ENCODE peak calls at places on chromosomes 3 and 15, in five cellular contexts. J is NB4, C is A549, P is adrenal gland, Z is uterus. K is an unnamed sample.

GRCh38 chr3:62888180-62888579 is 13.0 kb upstream of the CADPS start:
- DNase-seq in J (no peak), C (no peak), P (no peak), Z (no peak), K (no peak)

GRCh38 chr3:172537521-172538158 is 14.4 kb upstream of the TNFSF10 start:
- DNase-seq in J (no peak), C (no peak), P (no peak), Z (no peak), K (no peak)

GRCh38 chr3:53162672-53163458 is 1.9 kb downstream of the PRKCD start:
- DNase-seq in J (peak), C (no peak), P (peak), Z (no peak), K (no peak)

GRCh38 chr3:45182915-45183881 is 37.0 kb upstream of the CDCP1 start:
- DNase-seq in J (peak), C (peak), P (peak), Z (no peak), K (peak)

GRCh38 chr3:194518652-194519051 is 31.9 kb upstream of the ATP13A3 start:
- DNase-seq in J (no peak), C (no peak), P (no peak), Z (no peak), K (no peak)

GRCh38 chr15:62896380-62896866 is 146.1 kb upstream of the TPM1 start:
- DNase-seq in J (no peak), C (peak), P (no peak), Z (no peak), K (no peak)

GRCh38 chr3:15290731-15291130 is 41.7 kb downstream of the SH3BP5 start:
- DNase-seq in J (no peak), C (no peak), P (no peak), Z (no peak), K (no peak)

GRCh38 chr3:19104459-19104858 is 43.9 kb upstream of the KCNH8 start:
- DNase-seq in J (no peak), C (no peak), P (no peak), Z (no peak), K (no peak)

GRCh38 chr15:72229076-72229946 is 1.7 kb downstream of the PKM start:
- DNase-seq in J (peak), C (no peak), P (no peak), Z (peak), K (no peak)

GRCh38 chr3:71163216-71163918 is 420.2 kb downstream of the FOXP1 start:
- DNase-seq in J (no peak), C (no peak), P (no peak), Z (no peak), K (no peak)

GRCh38 chr3:146532406-146532805 is 12.0 kb downstream of the PLSCR1 start:
- DNase-seq in J (no peak), C (no peak), P (no peak), Z (no peak), K (no peak)

GRCh38 chr15:53978248-53978906 is at the start of gene UNC13C:
- DNase-seq in J (no peak), C (peak), P (peak), Z (no peak), K (no peak)

GRCh38 chr3:123741058-123741511 is 143.0 kb downstream of the MYLK start:
- DNase-seq in J (no peak), C (no peak), P (no peak), Z (no peak), K (no peak)

GRCh38 chr15:93470042-93470441 is 381.0 kb upstream of the RGMA start:
- DNase-seq in J (no peak), C (no peak), P (no peak), Z (no peak), K (no peak)

GRCh38 chr3:173838644-173839043 is 441.1 kb downstream of the NLGN1 start:
- DNase-seq in J (no peak), C (no peak), P (no peak), Z (no peak), K (no peak)

GRCh38 chr15:66620744-66621344 is 55.0 kb upstream of the LCTL start:
- DNase-seq in J (no peak), C (no peak), P (no peak), Z (no peak), K (peak)

GRCh38 chr3:120678331-120678845 is 3.7 kb downstream of the HGD start:
- DNase-seq in J (peak), C (peak), P (peak), Z (no peak), K (peak)

GRCh38 chr15:31438601-31439265 is 112.1 kb downstream of the KLF13 start:
- DNase-seq in J (no peak), C (no peak), P (no peak), Z (no peak), K (no peak)

GRCh38 chr3:187954486-187955075 is 199.4 kb upstream of the LPP start:
- DNase-seq in J (no peak), C (peak), P (no peak), Z (no peak), K (no peak)

GRCh38 chr3:197041875-197042488 is 12.4 kb upstream of the MELTF start:
- DNase-seq in J (no peak), C (no peak), P (no peak), Z (no peak), K (no peak)

GRCh38 chr15:34709866-34710265 is 44.9 kb downstream of the GJD2 start:
- DNase-seq in J (no peak), C (peak), P (no peak), Z (no peak), K (no peak)

GRCh38 chr15:33963831-33964664 is 4.2 kb upstream of the CHRM5 start:
- DNase-seq in J (peak), C (peak), P (no peak), Z (no peak), K (peak)

GRCh38 chr15:92772626-92773244 is 117.2 kb upstream of the FAM174B start:
- DNase-seq in J (no peak), C (no peak), P (no peak), Z (no peak), K (no peak)

GRCh38 chr3:158458464-158458863 is 112.5 kb upstream of the MLF1 start:
- DNase-seq in J (no peak), C (no peak), P (no peak), Z (no peak), K (no peak)

GRCh38 chr15:50562735-50563640 is 16.5 kb upstream of the USP50 start:
- DNase-seq in J (peak), C (no peak), P (no peak), Z (no peak), K (no peak)

DNA sequence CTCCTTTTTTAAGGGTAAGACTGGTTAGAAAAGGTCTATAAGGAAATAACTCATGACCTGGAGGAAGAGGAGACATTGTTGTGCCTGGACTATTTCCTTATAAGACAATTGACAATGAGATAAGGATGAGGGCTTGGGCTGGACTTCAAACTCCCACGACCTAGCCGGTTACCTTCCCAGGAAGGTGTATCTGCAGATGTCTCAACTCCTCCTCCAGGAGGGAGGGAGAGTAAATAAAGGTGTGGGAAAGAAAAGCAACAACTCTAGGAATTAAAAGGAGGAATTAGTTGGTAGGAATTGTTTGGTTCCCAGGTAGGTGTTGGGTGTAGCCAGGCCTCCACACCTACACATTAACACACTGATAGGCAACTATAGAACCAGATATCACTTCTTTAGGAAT is 97.8 kb upstream of the TBL1XR1 start:
- DNase-seq in J (no peak), C (no peak), P (no peak), Z (no peak), K (no peak)
- TF ChIP-seq POLR2A in J (no peak), C (no peak), P (no peak), Z (no peak), K (no peak)

DNA sequence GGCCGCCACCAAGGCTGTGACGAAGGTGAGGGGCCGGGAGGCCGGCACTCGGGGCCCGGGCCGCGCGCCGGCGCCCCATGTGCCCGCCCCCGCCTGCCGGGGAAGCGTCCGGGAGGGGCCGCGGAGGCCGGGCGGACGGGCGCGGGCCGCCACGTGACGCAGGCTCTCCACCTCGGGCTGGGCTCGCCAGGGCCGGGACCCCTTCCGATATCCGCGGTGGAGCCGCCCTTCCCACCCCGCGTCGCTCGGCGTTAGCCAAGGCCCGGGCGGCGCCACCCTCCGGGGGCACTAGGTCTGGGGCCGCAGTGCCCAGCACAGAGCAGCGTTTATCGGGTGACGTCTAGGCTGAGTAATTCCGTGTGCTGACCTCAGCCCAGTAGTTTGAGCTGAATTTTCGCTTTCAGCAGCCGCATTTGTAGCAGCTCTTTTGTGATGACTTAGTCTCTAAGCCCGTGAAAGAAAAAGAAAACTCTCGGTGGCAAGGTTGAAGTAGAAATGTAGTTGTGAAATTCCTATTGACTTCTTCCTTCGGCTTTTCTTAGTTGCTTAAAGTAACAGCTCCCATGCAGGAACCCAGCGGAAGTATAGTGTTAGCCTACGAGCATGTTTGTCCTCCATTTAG is 885 bp downstream of the CDV3 start:
- DNase-seq in J (peak), C (no peak), P (peak), Z (peak), K (no peak)
- TF ChIP-seq POLR2A in J (no peak), C (no peak), P (peak), Z (peak), K (peak)

DNA sequence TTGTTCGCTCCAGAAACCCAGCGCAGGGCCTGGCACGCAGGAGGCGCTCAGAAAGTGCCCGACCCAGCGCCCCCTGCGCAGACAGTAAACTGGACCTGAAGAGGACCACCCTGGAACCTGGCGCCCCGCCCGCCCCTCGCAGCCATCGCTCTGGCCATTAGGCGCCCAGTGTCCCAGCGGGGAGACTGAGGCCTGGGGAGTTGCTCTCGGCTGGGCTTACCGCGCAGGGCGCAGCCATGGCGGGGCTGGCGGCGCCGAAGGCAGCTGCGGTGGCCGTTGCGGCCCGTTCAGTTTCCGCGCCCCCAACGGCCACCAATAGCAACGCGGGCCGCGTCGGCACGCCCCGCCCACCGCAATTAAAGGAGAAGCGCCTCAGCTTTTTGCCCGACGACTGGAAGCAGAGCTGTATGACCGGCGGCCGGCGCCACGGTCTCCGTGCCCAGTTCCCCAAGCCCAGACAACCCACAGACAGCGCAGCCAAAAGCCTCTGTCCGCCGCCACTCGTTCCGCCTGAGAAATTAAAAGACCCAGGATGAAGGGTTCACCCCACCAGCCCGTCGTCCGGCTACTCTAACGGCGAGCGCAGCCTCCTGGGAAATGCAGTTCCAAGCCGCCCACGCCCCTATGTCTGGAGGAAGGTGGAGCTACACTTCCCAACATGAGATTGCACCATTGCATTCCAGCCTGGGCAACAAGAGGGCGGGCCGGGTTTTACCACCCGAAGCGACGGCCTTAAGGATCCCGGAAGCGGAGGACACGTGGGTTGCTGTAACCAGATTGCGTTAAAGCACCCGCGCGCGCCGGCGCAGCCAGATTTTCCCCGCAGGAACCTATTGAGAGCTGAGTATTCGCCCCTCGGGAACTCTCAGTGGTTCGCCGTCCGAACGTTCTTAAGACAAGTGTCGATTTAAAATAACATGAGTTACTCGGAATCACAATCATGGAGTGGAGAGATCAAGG is at the start of gene POC1A:
- DNase-seq in J (peak), C (peak), P (peak), Z (peak), K (peak)
- TF ChIP-seq POLR2A in J (peak), C (peak), P (peak), Z (no peak), K (peak)

GRCh38 chr3:152388631-152389030 is 119.9 kb downstream of the MBNL1 start:
- DNase-seq in J (no peak), C (no peak), P (no peak), Z (no peak), K (no peak)

GRCh38 chr3:152389316-152389934 is 120.7 kb downstream of the MBNL1 start:
- DNase-seq in J (no peak), C (no peak), P (no peak), Z (no peak), K (no peak)

GRCh38 chr3:152391671-152392070 is 122.9 kb downstream of the MBNL1 start:
- DNase-seq in J (no peak), C (no peak), P (no peak), Z (no peak), K (no peak)

GRCh38 chr3:152392474-152392873 is 123.7 kb downstream of the MBNL1 start:
- DNase-seq in J (no peak), C (no peak), P (no peak), Z (no peak), K (no peak)

GRCh38 chr3:152390647-152391046 is 121.9 kb downstream of the MBNL1 start:
- DNase-seq in J (no peak), C (no peak), P (no peak), Z (no peak), K (no peak)
- TF ChIP-seq POLR2A in J (no peak), C (no peak), P (no peak), Z (no peak), K (no peak)

GRCh38 chr15:70474682-70475438 is 288.5 kb downstream of the UACA start:
- DNase-seq in J (peak), C (peak), P (no peak), Z (peak), K (no peak)
- TF ChIP-seq POLR2A in J (no peak), C (no peak), P (no peak), Z (no peak), K (no peak)

GRCh38 chr3:46976326-46977190 is at the start of gene CCDC12:
- DNase-seq in J (peak), C (peak), P (peak), Z (peak), K (peak)
- TF ChIP-seq POLR2A in J (peak), C (peak), P (peak), Z (peak), K (peak)

DNA sequence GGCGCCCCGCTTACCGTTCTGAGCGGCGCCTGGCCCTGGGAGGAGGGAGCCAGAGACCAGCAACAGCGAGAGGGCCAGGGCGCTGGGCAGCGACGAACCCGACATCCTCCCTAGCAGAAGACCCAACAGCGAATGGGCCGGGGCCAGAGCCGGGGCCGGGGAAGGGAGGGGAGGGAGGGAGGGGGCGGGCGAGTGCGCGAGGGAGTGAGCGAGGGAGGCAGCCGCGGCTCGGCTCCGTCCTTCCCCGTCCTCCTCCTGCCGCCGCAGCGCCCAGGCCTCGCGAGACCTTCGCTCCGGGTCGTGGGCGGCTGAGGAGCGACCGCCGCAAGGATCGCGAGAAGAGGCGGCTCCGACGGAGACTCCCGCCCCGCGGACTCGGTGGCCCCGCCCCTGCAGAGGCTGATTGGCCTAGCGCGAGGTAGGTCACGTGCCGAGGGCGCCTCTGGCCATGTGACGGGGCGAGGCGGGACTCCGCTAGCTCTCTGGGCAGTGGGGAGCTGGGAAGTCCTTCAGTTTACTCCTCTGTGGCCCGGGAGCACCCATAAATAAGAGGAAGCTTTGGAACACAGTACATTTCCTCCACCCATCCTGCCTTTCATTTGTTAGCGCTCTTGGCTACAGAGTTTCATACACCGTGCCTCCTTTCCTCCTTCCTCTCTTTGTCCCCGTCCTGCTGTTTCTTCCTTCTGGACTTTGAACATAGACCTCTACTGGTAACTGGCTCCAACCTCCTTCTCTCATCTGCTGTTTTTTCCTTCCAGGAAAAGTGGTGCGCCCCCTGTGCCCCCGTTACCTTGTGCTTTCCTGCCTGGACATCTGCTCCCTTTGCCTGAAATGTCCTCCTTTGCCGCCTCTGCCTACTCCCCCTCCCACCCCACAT is at the start of gene NPTN:
- DNase-seq in J (peak), C (peak), P (peak), Z (peak), K (peak)
- TF ChIP-seq POLR2A in J (peak), C (peak), P (peak), Z (peak), K (peak)

GRCh38 chr3:13539285-13539625 is 9.7 kb upstream of the FBLN2 start:
- DNase-seq in J (no peak), C (no peak), P (no peak), Z (no peak), K (no peak)
- TF ChIP-seq POLR2A in J (no peak), C (no peak), P (no peak), Z (no peak), K (no peak)

DNA sequence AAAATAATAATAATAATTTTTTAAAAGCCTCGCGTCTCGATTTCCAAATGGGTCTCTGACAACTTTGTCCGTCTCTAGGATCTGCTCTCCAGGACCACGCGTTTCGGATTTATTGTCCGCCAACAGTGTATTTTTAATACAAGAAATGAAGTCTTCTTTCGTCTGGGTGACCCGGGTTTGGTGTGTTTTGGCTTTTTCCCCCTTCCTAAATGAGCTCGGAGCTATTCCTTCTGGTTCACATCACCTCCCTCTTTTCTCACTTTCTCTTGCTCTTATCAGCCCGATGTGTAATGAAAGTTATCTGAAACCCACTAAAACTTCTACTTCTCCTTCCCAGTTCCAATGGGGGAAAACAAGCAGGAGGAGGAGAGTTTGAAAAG is 516.7 kb downstream of the MECOM start:
- DNase-seq in J (no peak), C (peak), P (no peak), Z (no peak), K (no peak)
- TF ChIP-seq POLR2A in J (no peak), C (no peak), P (no peak), Z (no peak), K (no peak)

DNA sequence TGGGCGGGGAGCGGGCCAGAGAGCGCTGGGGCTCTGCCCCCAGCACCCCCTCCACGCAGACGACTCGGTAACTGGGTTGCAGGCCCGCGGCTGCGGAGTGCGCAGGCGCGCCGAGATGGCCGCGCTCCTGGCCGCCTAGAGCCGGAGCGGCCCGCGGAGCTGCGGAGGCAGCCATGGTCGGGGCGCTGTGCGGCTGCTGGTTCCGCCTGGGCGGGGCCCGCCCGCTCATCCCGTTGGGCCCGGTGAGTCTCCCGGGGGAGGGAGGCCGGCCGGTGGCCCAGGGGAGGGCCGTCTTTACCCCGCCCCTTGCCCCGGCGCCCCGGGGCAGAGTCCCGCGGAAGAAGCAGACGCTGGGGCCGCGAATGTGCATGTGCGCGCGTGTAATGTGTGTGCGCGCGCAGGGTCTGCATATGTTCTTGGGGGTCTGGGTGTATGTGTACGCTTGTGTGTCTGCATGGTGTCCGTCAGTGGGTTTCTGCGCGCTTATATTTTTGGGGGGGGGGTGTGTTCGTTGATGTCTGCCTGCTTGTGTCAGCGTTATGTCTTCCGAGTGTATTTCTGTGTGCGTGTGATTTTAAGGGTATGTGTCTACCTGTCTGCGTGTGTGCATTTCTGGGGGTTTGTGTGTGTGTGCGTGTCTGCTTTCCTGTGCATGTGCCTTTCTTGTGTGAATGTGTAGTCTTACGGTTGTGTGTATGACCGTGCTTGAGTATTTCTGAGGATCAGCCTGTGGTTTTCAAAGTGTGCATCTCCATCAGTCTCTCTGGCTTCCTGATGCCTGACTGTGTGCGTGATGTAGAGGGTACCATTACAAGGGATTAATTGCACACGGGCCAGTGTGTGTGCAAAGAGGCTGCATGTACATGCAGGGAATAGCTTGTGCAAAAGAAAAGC is at the start of gene ABHD14A:
- DNase-seq in J (peak), C (peak), P (peak), Z (peak), K (peak)
- TF ChIP-seq POLR2A in J (peak), C (peak), P (peak), Z (peak), K (peak)

K was measured in erythroblast.